ENCODE peak calls at places on chromosomes 1 and 21, in six cellular contexts. R, T, S, M, E and F are unnamed samples.

GRCh38 chr21:37338671-37339526 is 27.7 kb upstream of the DYRK1A start:
- DNase-seq in E (peak; percentile 89), T (no peak), R (no peak), M (no peak), S (peak; percentile 86), F (peak; percentile 98)

GRCh38 chr1:45552309-45552708 is 1.7 kb downstream of the AKR1A1 start:
- DNase-seq in E (peak; percentile 27), M (no peak), T (no peak), R (no peak), S (no peak), F (no peak)

GRCh38 chr1:29708818-29709710 is 472.7 kb downstream of the PTPRU start:
- DNase-seq in S (no peak), M (no peak), E (peak; percentile 47), T (no peak), R (no peak), F (peak; percentile 74)

GRCh38 chr1:191162762-191163161 is 685.1 kb upstream of the BRINP3 start:
- DNase-seq in M (no peak), S (no peak), R (no peak), T (no peak), E (no peak), F (no peak)

GRCh38 chr21:35933466-35933865 is 126.9 kb downstream of the SETD4 start:
- DNase-seq in E (peak; percentile 78), T (no peak), R (no peak), S (no peak), M (no peak), F (peak; percentile 88)

GRCh38 chr1:25504706-25505560 is 38.5 kb upstream of the LDLRAP1 start:
- DNase-seq in E (peak; percentile 68), M (no peak), R (no peak), S (no peak), T (no peak), F (no peak)

GRCh38 chr1:192852001-192852400 is 43.2 kb downstream of the RGS2 start:
- DNase-seq in S (no peak), T (no peak), M (no peak), E (no peak), R (no peak), F (no peak)

GRCh38 chr1:1137256-1138045 is 21.6 kb upstream of the C1orf159 start:
- DNase-seq in T (no peak), R (no peak), S (no peak), M (peak; percentile 82), E (no peak), F (no peak)

GRCh38 chr1:101592861-101593260 is 356.0 kb downstream of the S1PR1 start:
- DNase-seq in E (peak; percentile 8), R (no peak), S (peak; percentile 20), M (no peak), T (no peak), F (no peak)

GRCh38 chr1:108512239-108513071 is 47.4 kb upstream of the EEIG2 start:
- DNase-seq in R (no peak), S (peak; percentile 13), M (no peak), T (no peak), E (peak; percentile 67), F (peak; percentile 16)

GRCh38 chr1:36151845-36152203 is 2.5 kb upstream of the TRAPPC3 start:
- DNase-seq in R (no peak), E (no peak), M (no peak), S (no peak), T (no peak), F (peak; percentile 56)

GRCh38 chr21:17462276-17462981 is 50.4 kb upstream of the CXADR start:
- DNase-seq in S (peak; percentile 38), M (no peak), T (no peak), R (no peak), E (peak; percentile 39), F (no peak)

GRCh38 chr1:199815947-199816346 is 211.6 kb upstream of the NR5A2 start:
- DNase-seq in S (no peak), M (no peak), R (no peak), T (no peak), E (no peak), F (no peak)

GRCh38 chr1:10764296-10764798 is 32.1 kb downstream of the CASZ1 start:
- DNase-seq in M (no peak), R (no peak), S (no peak), E (no peak), T (no peak), F (no peak)